ENCODE peak calls at places on chromosomes 4 and X, in seven cellular contexts. One of them, this sample, is unnamed.

GRCh38 chr4:106893903-106894302 is 142.2 kb downstream of the DKK2 start:
- DNase-seq in GM20000: no peak
- DNase-seq in AG04449: no peak
- DNase-seq in omental fat pad: no peak
- DNase-seq in CD8-positive, alpha-beta T cell: no peak
- DNase-seq in lower leg skin: peak
- DNase-seq in neural progenitor cell: no peak
- DNase-seq in this sample: no peak

GRCh38 chrX:9539611-9540387 is 74.9 kb downstream of the TBL1X start:
- DNase-seq in neural progenitor cell: no peak
- DNase-seq in GM20000: no peak
- DNase-seq in omental fat pad: no peak
- DNase-seq in CD8-positive, alpha-beta T cell: peak
- DNase-seq in AG04449: no peak
- DNase-seq in lower leg skin: peak
- DNase-seq in this sample: no peak

GRCh38 chrX:30910124-30910860 is 21.2 kb upstream of the TAB3 start:
- DNase-seq in AG04449: no peak
- DNase-seq in neural progenitor cell: no peak
- DNase-seq in omental fat pad: no peak
- DNase-seq in lower leg skin: no peak
- DNase-seq in GM20000: no peak
- DNase-seq in CD8-positive, alpha-beta T cell: no peak
- DNase-seq in this sample: no peak

GRCh38 chrX:150696264-150696789 is 3.1 kb downstream of the MTMR1 start:
- DNase-seq in GM20000: no peak
- DNase-seq in lower leg skin: no peak
- DNase-seq in AG04449: no peak
- DNase-seq in CD8-positive, alpha-beta T cell: no peak
- DNase-seq in omental fat pad: no peak
- DNase-seq in neural progenitor cell: no peak
- DNase-seq in this sample: no peak

GRCh38 chrX:37958493-37959211 is 47.7 kb upstream of the SYTL5 start:
- DNase-seq in GM20000: no peak
- DNase-seq in AG04449: peak
- DNase-seq in neural progenitor cell: no peak
- DNase-seq in omental fat pad: no peak
- DNase-seq in lower leg skin: no peak
- DNase-seq in CD8-positive, alpha-beta T cell: no peak
- DNase-seq in this sample: no peak

GRCh38 chr4:30586850-30587249 is 133.3 kb upstream of the PCDH7 start:
- DNase-seq in lower leg skin: no peak
- DNase-seq in CD8-positive, alpha-beta T cell: no peak
- DNase-seq in neural progenitor cell: no peak
- DNase-seq in omental fat pad: no peak
- DNase-seq in GM20000: no peak
- DNase-seq in AG04449: no peak
- DNase-seq in this sample: no peak

GRCh38 chr4:54575919-54576318 is 81.8 kb upstream of the KIT start:
- DNase-seq in AG04449: no peak
- DNase-seq in CD8-positive, alpha-beta T cell: no peak
- DNase-seq in neural progenitor cell: no peak
- DNase-seq in omental fat pad: no peak
- DNase-seq in lower leg skin: no peak
- DNase-seq in GM20000: no peak
- DNase-seq in this sample: no peak

GRCh38 chr4:181548873-181549541 is 694.2 kb upstream of the TENM3 start:
- DNase-seq in omental fat pad: no peak
- DNase-seq in GM20000: no peak
- DNase-seq in CD8-positive, alpha-beta T cell: no peak
- DNase-seq in neural progenitor cell: no peak
- DNase-seq in AG04449: peak
- DNase-seq in lower leg skin: no peak
- DNase-seq in this sample: no peak

GRCh38 chr4:5098176-5098575 is 46.9 kb downstream of the STK32B start:
- DNase-seq in neural progenitor cell: no peak
- DNase-seq in CD8-positive, alpha-beta T cell: no peak
- DNase-seq in omental fat pad: no peak
- DNase-seq in lower leg skin: no peak
- DNase-seq in GM20000: no peak
- DNase-seq in AG04449: no peak
- DNase-seq in this sample: no peak

GRCh38 chr4:125421547-125421946 is 106.8 kb downstream of the FAT4 start:
- DNase-seq in lower leg skin: no peak
- DNase-seq in neural progenitor cell: no peak
- DNase-seq in omental fat pad: no peak
- DNase-seq in GM20000: no peak
- DNase-seq in CD8-positive, alpha-beta T cell: no peak
- DNase-seq in AG04449: no peak
- DNase-seq in this sample: no peak

GRCh38 chrX:20547649-20548051 is 280.9 kb upstream of the RPS6KA3 start:
- DNase-seq in GM20000: peak
- DNase-seq in CD8-positive, alpha-beta T cell: no peak
- DNase-seq in lower leg skin: no peak
- DNase-seq in AG04449: peak
- DNase-seq in neural progenitor cell: no peak
- DNase-seq in omental fat pad: no peak
- DNase-seq in this sample: peak

GRCh38 chr4:13876940-13877339 is 249.4 kb upstream of the BOD1L1 start:
- DNase-seq in GM20000: no peak
- DNase-seq in AG04449: no peak
- DNase-seq in neural progenitor cell: no peak
- DNase-seq in lower leg skin: no peak
- DNase-seq in omental fat pad: no peak
- DNase-seq in CD8-positive, alpha-beta T cell: no peak
- DNase-seq in this sample: no peak

GRCh38 chrX:73963682-73964081 is 340.3 kb upstream of the ZCCHC13 start:
- DNase-seq in CD8-positive, alpha-beta T cell: no peak
- DNase-seq in neural progenitor cell: no peak
- DNase-seq in GM20000: no peak
- DNase-seq in lower leg skin: no peak
- DNase-seq in omental fat pad: no peak
- DNase-seq in AG04449: no peak
- DNase-seq in this sample: no peak

GRCh38 chr4:28146191-28146590 is 1285.5 kb downstream of the STIM2 start:
- DNase-seq in CD8-positive, alpha-beta T cell: no peak
- DNase-seq in neural progenitor cell: no peak
- DNase-seq in AG04449: no peak
- DNase-seq in lower leg skin: no peak
- DNase-seq in GM20000: no peak
- DNase-seq in omental fat pad: no peak
- DNase-seq in this sample: no peak

GRCh38 chrX:120358687-120359086 is 3.2 kb upstream of the ATP1B4 start:
- DNase-seq in omental fat pad: no peak
- DNase-seq in GM20000: no peak
- DNase-seq in neural progenitor cell: peak
- DNase-seq in CD8-positive, alpha-beta T cell: no peak
- DNase-seq in lower leg skin: no peak
- DNase-seq in AG04449: no peak
- DNase-seq in this sample: no peak

GRCh38 chr4:40305329-40306193 is 29.6 kb upstream of the CHRNA9 start:
- DNase-seq in CD8-positive, alpha-beta T cell: peak
- DNase-seq in AG04449: no peak
- DNase-seq in GM20000: peak
- DNase-seq in neural progenitor cell: no peak
- DNase-seq in omental fat pad: no peak
- DNase-seq in lower leg skin: no peak
- DNase-seq in this sample: no peak

DNA sequence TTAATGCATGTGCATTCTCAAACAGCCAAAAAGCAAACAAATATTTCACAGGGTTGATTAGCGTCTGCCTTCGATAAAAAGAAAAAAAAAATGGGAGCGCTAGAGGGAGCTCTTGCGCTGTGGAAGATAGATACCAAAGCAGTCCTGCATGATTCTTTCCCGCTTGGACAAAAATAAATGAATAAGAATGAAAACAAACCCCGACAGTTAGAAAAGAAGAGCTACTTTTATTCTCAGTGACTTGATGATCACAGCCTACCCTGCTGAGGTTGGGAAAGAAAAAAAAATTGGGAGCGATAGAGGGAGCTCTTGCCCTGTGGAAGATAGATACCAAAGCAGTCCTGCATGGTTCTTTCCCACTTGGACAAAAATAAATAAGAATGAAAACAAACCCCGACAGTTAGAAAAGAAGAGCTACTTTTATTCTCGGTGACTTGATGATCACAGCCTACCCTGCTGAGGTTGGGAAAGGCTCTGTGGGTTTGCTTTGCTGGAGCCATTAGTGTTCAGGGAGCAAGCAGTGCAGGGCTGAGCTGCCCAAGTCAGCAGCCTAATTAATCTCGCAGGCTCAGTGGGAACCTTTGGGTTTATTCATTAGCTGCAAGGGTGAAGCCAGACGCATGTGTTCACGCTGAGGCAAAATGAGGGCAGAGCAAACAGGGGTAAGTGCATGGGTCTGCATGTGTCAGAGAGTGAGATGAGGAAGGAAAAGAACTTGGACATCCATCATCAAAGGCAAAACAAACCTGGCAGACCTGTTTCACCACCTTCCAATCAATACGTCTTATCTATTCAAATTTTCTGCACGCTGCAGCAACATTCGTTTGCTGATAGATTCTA is 249.3 kb upstream of the PRKX start:
- DNase-seq in AG04449: no peak
- DNase-seq in omental fat pad: no peak
- DNase-seq in GM20000: no peak
- DNase-seq in lower leg skin: no peak
- DNase-seq in neural progenitor cell: peak
- DNase-seq in CD8-positive, alpha-beta T cell: no peak
- DNase-seq in this sample: no peak
- TF ChIP-seq CTCF in AG04449: peak
- TF ChIP-seq CTCF in omental fat pad: no peak
- TF ChIP-seq CTCF in GM20000: no peak
- TF ChIP-seq CTCF in lower leg skin: no peak
- TF ChIP-seq CTCF in neural progenitor cell: peak
- TF ChIP-seq CTCF in CD8-positive, alpha-beta T cell: peak
- TF ChIP-seq CTCF in this sample: peak

DNA sequence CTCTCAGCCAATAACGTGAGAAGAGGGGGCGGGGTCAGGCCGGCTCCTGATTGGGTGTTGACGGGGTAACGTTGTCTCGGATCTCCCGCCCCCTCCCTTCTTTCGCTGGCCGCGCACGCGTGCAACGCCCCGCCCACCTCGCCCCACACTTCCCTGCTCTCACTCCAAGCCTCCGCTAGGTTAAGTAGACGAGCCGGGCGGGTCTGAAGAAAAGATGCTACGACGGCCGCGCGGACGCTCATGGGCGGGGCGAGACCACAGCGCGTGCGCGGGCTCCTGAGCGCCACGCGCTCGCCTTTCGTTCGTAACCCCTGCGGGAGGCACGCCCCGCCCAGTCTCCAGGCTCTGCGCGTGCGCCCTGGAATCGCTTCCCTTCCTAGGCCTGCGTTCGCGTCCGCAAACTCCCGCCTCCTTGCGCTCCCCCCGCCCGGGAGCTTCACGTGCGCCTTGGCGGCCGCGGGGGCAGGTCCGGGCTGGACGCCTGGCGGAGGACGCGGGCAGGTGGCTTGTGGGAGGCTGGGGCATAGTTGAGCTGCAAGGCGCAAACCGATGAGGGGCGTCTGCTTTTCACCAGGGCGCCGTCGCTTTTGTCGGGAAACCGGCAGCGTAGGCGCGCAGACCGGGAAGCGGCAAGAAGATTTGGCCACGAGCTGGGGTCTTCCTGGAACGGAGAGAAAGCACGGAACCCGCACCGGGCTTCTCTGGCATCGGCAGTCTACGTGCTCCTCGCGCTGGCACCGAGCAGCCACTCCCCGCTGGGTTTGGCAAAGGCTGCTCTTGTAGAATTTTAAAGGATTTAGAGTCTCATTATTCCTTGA is 467 bp upstream of the PGRMC2 start:
- DNase-seq in neural progenitor cell: peak
- DNase-seq in lower leg skin: peak
- DNase-seq in CD8-positive, alpha-beta T cell: peak
- DNase-seq in AG04449: peak
- DNase-seq in omental fat pad: peak
- DNase-seq in GM20000: peak
- DNase-seq in this sample: peak
- TF ChIP-seq CTCF in neural progenitor cell: peak
- TF ChIP-seq CTCF in lower leg skin: peak
- TF ChIP-seq CTCF in CD8-positive, alpha-beta T cell: no peak
- TF ChIP-seq CTCF in AG04449: peak
- TF ChIP-seq CTCF in omental fat pad: no peak
- TF ChIP-seq CTCF in GM20000: no peak
- TF ChIP-seq CTCF in this sample: no peak

DNA sequence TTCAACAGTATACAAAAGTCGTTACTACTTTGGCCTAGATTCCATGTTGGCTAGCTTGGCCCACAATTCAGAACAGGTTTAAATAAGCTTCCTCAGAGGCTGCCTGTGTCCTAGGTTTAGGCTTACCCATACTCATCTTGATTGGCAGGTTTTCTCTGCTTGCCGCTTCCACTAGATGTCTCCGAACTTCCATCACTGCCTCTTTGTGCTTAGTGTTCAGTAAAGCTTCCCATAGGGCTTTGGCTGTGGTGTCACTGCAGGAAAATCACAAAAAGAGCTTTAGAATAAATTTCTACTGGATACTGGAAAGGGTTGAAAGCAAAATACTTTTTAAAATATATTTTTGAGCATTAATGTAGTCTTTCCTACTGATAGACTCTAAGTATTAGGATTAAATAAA is 52.4 kb downstream of the SCFD2 start:
- DNase-seq in GM20000: no peak
- DNase-seq in omental fat pad: no peak
- DNase-seq in lower leg skin: no peak
- DNase-seq in neural progenitor cell: peak
- DNase-seq in AG04449: no peak
- DNase-seq in CD8-positive, alpha-beta T cell: no peak
- DNase-seq in this sample: no peak
- TF ChIP-seq CTCF in GM20000: no peak
- TF ChIP-seq CTCF in omental fat pad: no peak
- TF ChIP-seq CTCF in lower leg skin: no peak
- TF ChIP-seq CTCF in neural progenitor cell: peak
- TF ChIP-seq CTCF in AG04449: peak
- TF ChIP-seq CTCF in CD8-positive, alpha-beta T cell: no peak
- TF ChIP-seq CTCF in this sample: no peak

DNA sequence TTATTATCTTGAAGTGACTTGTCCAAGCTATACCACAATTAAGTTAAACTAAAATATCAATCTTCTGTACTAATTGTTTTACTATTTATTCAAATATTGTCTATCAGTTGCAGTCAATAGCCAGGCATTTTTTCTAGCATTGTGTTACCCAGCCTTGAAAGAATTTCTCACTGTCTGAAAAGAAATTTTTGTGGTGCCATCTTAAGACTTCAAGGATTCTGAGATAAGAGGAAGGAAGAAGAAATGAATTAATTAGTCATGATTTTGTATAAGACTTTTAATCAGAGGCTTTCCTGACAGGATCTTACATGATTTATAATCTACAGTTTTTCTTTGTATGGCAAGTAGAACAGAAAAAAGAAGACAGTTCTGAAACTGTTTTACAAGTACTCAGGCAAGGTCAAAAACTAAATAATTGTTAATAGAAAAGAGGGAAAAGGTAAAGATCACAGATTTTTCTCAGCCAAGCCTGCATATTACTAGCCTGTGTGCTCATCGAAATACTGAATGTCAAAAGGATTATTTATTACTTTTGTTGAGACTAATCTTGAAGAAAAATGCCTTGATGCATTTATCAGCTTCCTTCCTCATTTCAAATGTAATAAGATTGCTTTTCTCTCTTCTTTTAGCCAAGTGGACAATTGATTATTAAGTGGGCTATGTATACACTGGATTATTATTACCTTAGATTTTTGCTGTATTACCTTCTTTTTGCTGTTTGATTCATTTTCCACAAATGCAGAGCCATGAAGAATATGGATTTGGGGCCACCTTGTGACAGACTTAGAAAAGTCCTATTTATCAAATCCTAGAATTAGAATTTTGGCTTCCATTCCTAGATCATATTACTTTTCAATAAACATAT is 53.8 kb downstream of the CXCL1 start:
- DNase-seq in neural progenitor cell: no peak
- DNase-seq in CD8-positive, alpha-beta T cell: no peak
- DNase-seq in AG04449: no peak
- DNase-seq in omental fat pad: no peak
- DNase-seq in lower leg skin: no peak
- DNase-seq in GM20000: no peak
- DNase-seq in this sample: no peak
- TF ChIP-seq CTCF in neural progenitor cell: peak
- TF ChIP-seq CTCF in CD8-positive, alpha-beta T cell: no peak
- TF ChIP-seq CTCF in AG04449: peak
- TF ChIP-seq CTCF in omental fat pad: no peak
- TF ChIP-seq CTCF in lower leg skin: no peak
- TF ChIP-seq CTCF in GM20000: no peak
- TF ChIP-seq CTCF in this sample: peak

This sample was measured in AG09319.